ENCODE peak calls at places on chromosomes 4 and X, in five cellular contexts. One of them, this sample, is unnamed.
A peak's percentile ranks its signal among the peaks of the same experiment; 100 is the strongest.

GRCh38 chr4:152850377-152850776 is 70.6 kb downstream of the ARFIP1 start:
- DNase-seq in dermis microvascular lymphatic vessel endothelial cell: peak; percentile 45
- DNase-seq in non-pigmented ciliary epithelial cell: peak; percentile 18
- DNase-seq in activated naive CD4-positive, alpha-beta T cell: no peak
- DNase-seq in AG20443: peak; percentile 12
- DNase-seq in this sample: no peak

GRCh38 chr4:89509708-89510269 is 202.2 kb upstream of the GPRIN3 start:
- DNase-seq in dermis microvascular lymphatic vessel endothelial cell: no peak
- DNase-seq in non-pigmented ciliary epithelial cell: no peak
- DNase-seq in activated naive CD4-positive, alpha-beta T cell: no peak
- DNase-seq in AG20443: peak; percentile 43
- DNase-seq in this sample: no peak

GRCh38 chrX:13078739-13079444 is 34.5 kb upstream of the FAM9C start:
- DNase-seq in dermis microvascular lymphatic vessel endothelial cell: no peak
- DNase-seq in non-pigmented ciliary epithelial cell: no peak
- DNase-seq in activated naive CD4-positive, alpha-beta T cell: no peak
- DNase-seq in AG20443: peak; percentile 56
- DNase-seq in this sample: no peak

GRCh38 chrX:109732319-109732779 is 708 bp downstream of the ACSL4 start:
- DNase-seq in dermis microvascular lymphatic vessel endothelial cell: no peak
- DNase-seq in non-pigmented ciliary epithelial cell: no peak
- DNase-seq in activated naive CD4-positive, alpha-beta T cell: no peak
- DNase-seq in AG20443: peak; percentile 16
- DNase-seq in this sample: no peak

GRCh38 chrX:20228245-20228644 is 38.5 kb downstream of the RPS6KA3 start:
- DNase-seq in dermis microvascular lymphatic vessel endothelial cell: no peak
- DNase-seq in non-pigmented ciliary epithelial cell: no peak
- DNase-seq in activated naive CD4-positive, alpha-beta T cell: no peak
- DNase-seq in AG20443: no peak
- DNase-seq in this sample: no peak

GRCh38 chr4:5824635-5825034 is 68.3 kb downstream of the CRMP1 start:
- DNase-seq in dermis microvascular lymphatic vessel endothelial cell: peak; percentile 10
- DNase-seq in non-pigmented ciliary epithelial cell: peak; percentile 23
- DNase-seq in activated naive CD4-positive, alpha-beta T cell: no peak
- DNase-seq in AG20443: peak; percentile 76
- DNase-seq in this sample: no peak

GRCh38 chr4:55074386-55074785 is 51.0 kb downstream of the KDR start:
- DNase-seq in dermis microvascular lymphatic vessel endothelial cell: no peak
- DNase-seq in non-pigmented ciliary epithelial cell: peak; percentile 80
- DNase-seq in activated naive CD4-positive, alpha-beta T cell: no peak
- DNase-seq in AG20443: no peak
- DNase-seq in this sample: no peak

GRCh38 chr4:22515888-22516541 is at the start of gene ADGRA3:
- DNase-seq in dermis microvascular lymphatic vessel endothelial cell: no peak
- DNase-seq in non-pigmented ciliary epithelial cell: no peak
- DNase-seq in activated naive CD4-positive, alpha-beta T cell: no peak
- DNase-seq in AG20443: peak; percentile 92
- DNase-seq in this sample: no peak

GRCh38 chr4:101252721-101253120 is 94.6 kb downstream of the PPP3CA start:
- DNase-seq in dermis microvascular lymphatic vessel endothelial cell: no peak
- DNase-seq in non-pigmented ciliary epithelial cell: no peak
- DNase-seq in activated naive CD4-positive, alpha-beta T cell: no peak
- DNase-seq in AG20443: peak; percentile 18
- DNase-seq in this sample: no peak

GRCh38 chr4:55359397-55359916 is 13.4 kb downstream of the SRD5A3 start:
- DNase-seq in dermis microvascular lymphatic vessel endothelial cell: no peak
- DNase-seq in non-pigmented ciliary epithelial cell: no peak
- DNase-seq in activated naive CD4-positive, alpha-beta T cell: no peak
- DNase-seq in AG20443: peak; percentile 53
- DNase-seq in this sample: no peak

GRCh38 chrX:120749141-120749846 is 119.4 kb upstream of the C1GALT1C1 start:
- DNase-seq in dermis microvascular lymphatic vessel endothelial cell: peak; percentile 73
- DNase-seq in non-pigmented ciliary epithelial cell: no peak
- DNase-seq in activated naive CD4-positive, alpha-beta T cell: no peak
- DNase-seq in AG20443: peak; percentile 27
- DNase-seq in this sample: no peak

GRCh38 chr4:53376900-53377299 is 541 bp upstream of the FIP1L1 start:
- DNase-seq in dermis microvascular lymphatic vessel endothelial cell: no peak
- DNase-seq in non-pigmented ciliary epithelial cell: no peak
- DNase-seq in activated naive CD4-positive, alpha-beta T cell: no peak
- DNase-seq in AG20443: no peak
- DNase-seq in this sample: no peak

GRCh38 chr4:82044141-82044993 is 329.4 kb downstream of the HNRNPD start:
- DNase-seq in dermis microvascular lymphatic vessel endothelial cell: no peak
- DNase-seq in non-pigmented ciliary epithelial cell: no peak
- DNase-seq in activated naive CD4-positive, alpha-beta T cell: no peak
- DNase-seq in AG20443: peak; percentile 76
- DNase-seq in this sample: no peak

GRCh38 chr4:23853986-23854385 is 35.9 kb downstream of the PPARGC1A start:
- DNase-seq in dermis microvascular lymphatic vessel endothelial cell: no peak
- DNase-seq in non-pigmented ciliary epithelial cell: no peak
- DNase-seq in activated naive CD4-positive, alpha-beta T cell: no peak
- DNase-seq in AG20443: no peak
- DNase-seq in this sample: no peak

GRCh38 chrX:40098264-40099045 is 697 bp upstream of the BCOR start:
- DNase-seq in dermis microvascular lymphatic vessel endothelial cell: no peak
- DNase-seq in non-pigmented ciliary epithelial cell: no peak
- DNase-seq in activated naive CD4-positive, alpha-beta T cell: no peak
- DNase-seq in AG20443: peak; percentile 43
- DNase-seq in this sample: no peak

GRCh38 chrX:17968367-17968766 is 107.3 kb upstream of the RAI2 start:
- DNase-seq in dermis microvascular lymphatic vessel endothelial cell: no peak
- DNase-seq in non-pigmented ciliary epithelial cell: no peak
- DNase-seq in activated naive CD4-positive, alpha-beta T cell: no peak
- DNase-seq in AG20443: no peak
- DNase-seq in this sample: no peak

GRCh38 chrX:9676311-9676710 is 89.3 kb downstream of the GPR143 start:
- DNase-seq in dermis microvascular lymphatic vessel endothelial cell: no peak
- DNase-seq in non-pigmented ciliary epithelial cell: no peak
- DNase-seq in activated naive CD4-positive, alpha-beta T cell: no peak
- DNase-seq in AG20443: no peak
- DNase-seq in this sample: no peak

GRCh38 chr4:7004331-7004730 is 38.8 kb upstream of the TADA2B start:
- DNase-seq in dermis microvascular lymphatic vessel endothelial cell: no peak
- DNase-seq in non-pigmented ciliary epithelial cell: peak; percentile 72
- DNase-seq in activated naive CD4-positive, alpha-beta T cell: no peak
- DNase-seq in AG20443: no peak
- DNase-seq in this sample: no peak

GRCh38 chr4:7206385-7206784 is 14.0 kb downstream of the SORCS2 start:
- DNase-seq in dermis microvascular lymphatic vessel endothelial cell: no peak
- DNase-seq in non-pigmented ciliary epithelial cell: no peak
- DNase-seq in activated naive CD4-positive, alpha-beta T cell: no peak
- DNase-seq in AG20443: peak; percentile 73
- DNase-seq in this sample: no peak

GRCh38 chr4:182140547-182140946 is 102.7 kb upstream of the TENM3 start:
- DNase-seq in dermis microvascular lymphatic vessel endothelial cell: no peak
- DNase-seq in non-pigmented ciliary epithelial cell: no peak
- DNase-seq in activated naive CD4-positive, alpha-beta T cell: no peak
- DNase-seq in AG20443: no peak
- DNase-seq in this sample: no peak

GRCh38 chrX:125810856-125811255 is 355.2 kb downstream of the DCAF12L2 start:
- DNase-seq in dermis microvascular lymphatic vessel endothelial cell: no peak
- DNase-seq in non-pigmented ciliary epithelial cell: no peak
- DNase-seq in activated naive CD4-positive, alpha-beta T cell: no peak
- DNase-seq in AG20443: no peak
- DNase-seq in this sample: no peak

GRCh38 chrX:53435997-53436396 is 1.8 kb upstream of the HSD17B10 start:
- DNase-seq in dermis microvascular lymphatic vessel endothelial cell: peak; percentile 63
- DNase-seq in non-pigmented ciliary epithelial cell: no peak
- DNase-seq in activated naive CD4-positive, alpha-beta T cell: no peak
- DNase-seq in AG20443: peak; percentile 56
- DNase-seq in this sample: no peak

GRCh38 chr4:1201851-1202525 is 29.6 kb upstream of the SPON2 start:
- DNase-seq in dermis microvascular lymphatic vessel endothelial cell: no peak
- DNase-seq in non-pigmented ciliary epithelial cell: peak; percentile 68
- DNase-seq in activated naive CD4-positive, alpha-beta T cell: no peak
- DNase-seq in AG20443: no peak
- DNase-seq in this sample: peak; percentile 39

GRCh38 chrX:47751670-47752069 is 85.0 kb upstream of the ZNF81 start:
- DNase-seq in dermis microvascular lymphatic vessel endothelial cell: no peak
- DNase-seq in non-pigmented ciliary epithelial cell: no peak
- DNase-seq in activated naive CD4-positive, alpha-beta T cell: no peak
- DNase-seq in AG20443: peak; percentile 31
- DNase-seq in this sample: no peak

GRCh38 chrX:7641141-7641540 is 201.8 kb upstream of the VCX start:
- DNase-seq in dermis microvascular lymphatic vessel endothelial cell: no peak
- DNase-seq in non-pigmented ciliary epithelial cell: no peak
- DNase-seq in activated naive CD4-positive, alpha-beta T cell: no peak
- DNase-seq in AG20443: no peak
- DNase-seq in this sample: no peak

GRCh38 chr4:141065872-141066271 is 67.4 kb downstream of the RNF150 start:
- DNase-seq in dermis microvascular lymphatic vessel endothelial cell: no peak
- DNase-seq in non-pigmented ciliary epithelial cell: no peak
- DNase-seq in activated naive CD4-positive, alpha-beta T cell: no peak
- DNase-seq in AG20443: no peak
- DNase-seq in this sample: no peak

This sample was measured in stimulated activated CD8-positive, alpha-beta memory T cell treated with anti-CD3 and anti-CD28 coated beads, Interleukin-15, amount 100 ng/mL, for 24 hours.